ENCODE peak calls at places on chromosomes 13 and 19, in six cellular contexts. One of them, this sample, is unnamed.

GRCh38 chr19:27971071-27971470 is 1241.9 kb downstream of the UQCRFS1 start:
- DNase-seq in transverse colon: no peak
- DNase-seq in H1: no peak
- DNase-seq in esophagus muscularis mucosa: no peak
- DNase-seq in suprapubic skin: no peak
- DNase-seq in sigmoid colon: no peak
- DNase-seq in this sample: no peak

GRCh38 chr19:15452111-15453047 is 2.6 kb upstream of the WIZ start:
- DNase-seq in transverse colon: peak
- DNase-seq in H1: peak
- DNase-seq in esophagus muscularis mucosa: peak
- DNase-seq in suprapubic skin: peak
- DNase-seq in sigmoid colon: peak
- DNase-seq in this sample: no peak

GRCh38 chr19:12782424-12783225 is 7.3 kb upstream of the HOOK2 start:
- DNase-seq in transverse colon: peak
- DNase-seq in H1: peak
- DNase-seq in esophagus muscularis mucosa: no peak
- DNase-seq in suprapubic skin: peak
- DNase-seq in sigmoid colon: peak
- DNase-seq in this sample: peak

GRCh38 chr19:5624741-5625140 is 1.9 kb downstream of the SAFB start:
- DNase-seq in transverse colon: no peak
- DNase-seq in H1: no peak
- DNase-seq in esophagus muscularis mucosa: no peak
- DNase-seq in suprapubic skin: no peak
- DNase-seq in sigmoid colon: no peak
- DNase-seq in this sample: no peak

GRCh38 chr13:33494596-33495214 is 209.2 kb upstream of the STARD13 start:
- DNase-seq in transverse colon: no peak
- DNase-seq in H1: no peak
- DNase-seq in esophagus muscularis mucosa: no peak
- DNase-seq in suprapubic skin: no peak
- DNase-seq in sigmoid colon: no peak
- DNase-seq in this sample: no peak

GRCh38 chr19:1265611-1266115 is 3.5 kb upstream of the CIRBP start:
- DNase-seq in transverse colon: peak
- DNase-seq in H1: no peak
- DNase-seq in esophagus muscularis mucosa: no peak
- DNase-seq in suprapubic skin: peak
- DNase-seq in sigmoid colon: peak
- DNase-seq in this sample: peak

GRCh38 chr13:59706101-59706976 is 457.4 kb downstream of the DIAPH3 start:
- DNase-seq in transverse colon: no peak
- DNase-seq in H1: no peak
- DNase-seq in esophagus muscularis mucosa: no peak
- DNase-seq in suprapubic skin: no peak
- DNase-seq in sigmoid colon: no peak
- DNase-seq in this sample: no peak

GRCh38 chr13:28137556-28137955 is 789 bp upstream of the PAN3 start:
- DNase-seq in transverse colon: no peak
- DNase-seq in H1: no peak
- DNase-seq in esophagus muscularis mucosa: no peak
- DNase-seq in suprapubic skin: no peak
- DNase-seq in sigmoid colon: no peak
- DNase-seq in this sample: no peak

GRCh38 chr19:42284641-42285341 is 15.7 kb downstream of the CIC start:
- DNase-seq in transverse colon: no peak
- DNase-seq in H1: peak
- DNase-seq in esophagus muscularis mucosa: no peak
- DNase-seq in suprapubic skin: no peak
- DNase-seq in sigmoid colon: peak
- DNase-seq in this sample: no peak

GRCh38 chr13:113599396-113599795 is 14.8 kb downstream of the TFDP1 start:
- DNase-seq in transverse colon: no peak
- DNase-seq in H1: no peak
- DNase-seq in esophagus muscularis mucosa: no peak
- DNase-seq in suprapubic skin: peak
- DNase-seq in sigmoid colon: peak
- DNase-seq in this sample: no peak

DNA sequence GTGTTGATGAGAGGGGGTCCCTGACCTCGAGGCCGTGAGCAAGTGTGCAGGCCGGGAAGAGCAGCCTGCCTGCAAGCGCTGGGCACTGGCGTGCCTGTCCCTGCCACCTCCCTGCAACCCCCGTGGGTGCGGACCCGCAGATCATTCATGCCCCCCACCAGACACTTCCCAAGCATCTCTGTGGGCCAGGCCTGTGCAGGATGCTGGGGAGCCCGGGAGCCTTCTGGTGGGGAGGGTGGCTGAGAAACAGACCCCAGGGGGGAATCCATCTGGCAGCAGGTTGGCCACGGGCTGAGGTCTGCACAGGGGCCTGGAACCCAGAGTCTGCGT is 18.4 kb upstream of the CACTIN start:
- DNase-seq in transverse colon: no peak
- DNase-seq in H1: no peak
- DNase-seq in esophagus muscularis mucosa: no peak
- DNase-seq in suprapubic skin: no peak
- DNase-seq in sigmoid colon: no peak
- DNase-seq in this sample: no peak
- H3K27ac ChIP-seq in transverse colon: no peak
- H3K27ac ChIP-seq in H1: no peak
- H3K27ac ChIP-seq in esophagus muscularis mucosa: peak
- H3K27ac ChIP-seq in suprapubic skin: no peak
- H3K27ac ChIP-seq in sigmoid colon: no peak
- H3K27ac ChIP-seq in this sample: no peak

DNA sequence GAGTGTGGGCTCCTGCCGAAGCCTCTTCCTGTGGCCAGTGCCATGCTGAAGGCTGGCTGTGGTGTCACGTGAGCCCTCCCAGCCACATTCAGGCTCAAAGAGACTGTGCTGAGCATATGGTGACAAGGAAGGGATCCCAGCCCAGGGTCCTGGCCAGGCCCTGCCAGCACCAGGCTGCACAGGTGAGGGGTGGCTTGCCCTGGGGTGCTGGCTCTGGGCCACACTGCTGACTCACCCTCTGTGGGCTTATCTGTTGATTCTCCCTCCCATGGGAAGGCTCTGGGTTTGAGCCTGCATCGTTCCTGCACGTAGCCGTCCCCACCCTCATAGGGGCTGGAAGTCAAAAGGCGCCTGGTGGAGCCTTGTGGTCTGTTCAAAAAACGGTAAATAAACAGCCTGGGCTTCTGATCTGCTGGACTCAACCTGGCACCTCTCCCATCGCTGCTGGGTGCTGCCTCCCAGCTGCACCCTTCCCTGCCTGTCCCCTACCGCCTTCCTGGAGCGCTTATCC is 31.1 kb downstream of the DNM2 start:
- DNase-seq in transverse colon: peak
- DNase-seq in H1: no peak
- DNase-seq in esophagus muscularis mucosa: no peak
- DNase-seq in suprapubic skin: no peak
- DNase-seq in sigmoid colon: no peak
- DNase-seq in this sample: no peak
- TF ChIP-seq POLR2AphosphoS5 in transverse colon: no peak
- TF ChIP-seq POLR2AphosphoS5 in H1: no peak
- TF ChIP-seq POLR2AphosphoS5 in esophagus muscularis mucosa: no peak
- TF ChIP-seq POLR2AphosphoS5 in suprapubic skin: no peak
- TF ChIP-seq POLR2AphosphoS5 in sigmoid colon: no peak
- TF ChIP-seq POLR2AphosphoS5 in this sample: no peak

GRCh38 chr19:16874250-16874977 is 14.4 kb upstream of the F2RL3 start:
- DNase-seq in transverse colon: no peak
- DNase-seq in H1: no peak
- DNase-seq in esophagus muscularis mucosa: no peak
- DNase-seq in suprapubic skin: no peak
- DNase-seq in sigmoid colon: no peak
- DNase-seq in this sample: no peak
- H3K27ac ChIP-seq in transverse colon: no peak
- H3K27ac ChIP-seq in H1: peak
- H3K27ac ChIP-seq in esophagus muscularis mucosa: no peak
- H3K27ac ChIP-seq in suprapubic skin: no peak
- H3K27ac ChIP-seq in sigmoid colon: no peak
- H3K27ac ChIP-seq in this sample: no peak

GRCh38 chr19:50796128-50796633 is 6.0 kb downstream of the ACP4 start:
- DNase-seq in transverse colon: no peak
- DNase-seq in H1: no peak
- DNase-seq in esophagus muscularis mucosa: no peak
- DNase-seq in suprapubic skin: no peak
- DNase-seq in sigmoid colon: no peak
- DNase-seq in this sample: no peak
- TF ChIP-seq POLR2AphosphoS5 in transverse colon: no peak
- TF ChIP-seq POLR2AphosphoS5 in H1: no peak
- TF ChIP-seq POLR2AphosphoS5 in esophagus muscularis mucosa: no peak
- TF ChIP-seq POLR2AphosphoS5 in suprapubic skin: no peak
- TF ChIP-seq POLR2AphosphoS5 in sigmoid colon: no peak
- TF ChIP-seq POLR2AphosphoS5 in this sample: no peak

GRCh38 chr13:61413572-61413971 is 2.1 kb downstream of the PCDH20 start:
- DNase-seq in transverse colon: no peak
- DNase-seq in H1: peak
- DNase-seq in esophagus muscularis mucosa: no peak
- DNase-seq in suprapubic skin: no peak
- DNase-seq in sigmoid colon: peak
- DNase-seq in this sample: no peak
- H3K27ac ChIP-seq in transverse colon: no peak
- H3K27ac ChIP-seq in H1: no peak
- H3K27ac ChIP-seq in esophagus muscularis mucosa: no peak
- H3K27ac ChIP-seq in suprapubic skin: no peak
- H3K27ac ChIP-seq in sigmoid colon: no peak
- H3K27ac ChIP-seq in this sample: no peak

GRCh38 chr19:13794388-13794751 is 873 bp upstream of the ZSWIM4 start:
- DNase-seq in transverse colon: peak
- DNase-seq in H1: no peak
- DNase-seq in esophagus muscularis mucosa: peak
- DNase-seq in suprapubic skin: no peak
- DNase-seq in sigmoid colon: peak
- DNase-seq in this sample: no peak
- TF ChIP-seq POLR2AphosphoS5 in transverse colon: peak
- TF ChIP-seq POLR2AphosphoS5 in H1: no peak
- TF ChIP-seq POLR2AphosphoS5 in esophagus muscularis mucosa: peak
- TF ChIP-seq POLR2AphosphoS5 in suprapubic skin: peak
- TF ChIP-seq POLR2AphosphoS5 in sigmoid colon: peak
- TF ChIP-seq POLR2AphosphoS5 in this sample: no peak

DNA sequence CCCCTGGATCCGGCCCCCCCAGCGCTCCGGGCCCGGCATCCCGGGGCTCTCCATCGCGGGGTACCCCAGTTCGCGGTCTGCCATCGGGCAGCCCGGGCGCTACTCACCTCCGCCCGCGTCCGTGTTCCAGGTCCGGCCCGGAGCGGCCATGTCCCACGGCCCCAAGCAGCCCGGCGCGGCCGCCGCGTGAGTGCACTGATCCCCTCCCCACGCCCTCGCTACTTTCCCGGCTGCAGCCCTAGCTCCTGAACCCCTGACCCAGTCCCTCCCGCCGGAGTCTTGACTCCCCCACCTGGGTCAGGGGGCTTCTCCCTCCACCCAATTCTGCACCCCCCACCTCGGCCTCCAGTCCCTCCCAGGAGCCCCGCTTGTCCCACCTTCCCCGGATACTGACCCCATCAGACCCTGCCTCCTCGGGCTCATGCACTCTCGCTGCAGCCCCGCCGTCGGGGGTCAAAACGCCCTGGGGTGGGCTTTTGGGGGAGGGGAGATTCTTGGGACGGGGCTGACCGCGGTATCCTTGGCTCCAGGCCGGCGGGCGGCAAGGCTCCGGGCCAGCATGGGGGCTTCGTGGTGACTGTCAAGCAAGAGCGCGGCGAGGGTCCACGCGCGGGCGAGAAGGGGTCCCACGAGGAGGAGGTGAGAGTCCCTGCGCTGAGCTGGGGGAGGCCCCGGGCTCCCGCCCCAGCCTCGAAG is 566 bp downstream of the HMG20B start:
- DNase-seq in transverse colon: no peak
- DNase-seq in H1: peak
- DNase-seq in esophagus muscularis mucosa: no peak
- DNase-seq in suprapubic skin: no peak
- DNase-seq in sigmoid colon: peak
- DNase-seq in this sample: peak
- H3K27ac ChIP-seq in transverse colon: peak
- H3K27ac ChIP-seq in H1: peak
- H3K27ac ChIP-seq in esophagus muscularis mucosa: peak
- H3K27ac ChIP-seq in suprapubic skin: peak
- H3K27ac ChIP-seq in sigmoid colon: peak
- H3K27ac ChIP-seq in this sample: peak

GRCh38 chr19:54339646-54340358 is 840 bp upstream of the LILRA4 start:
- DNase-seq in transverse colon: no peak
- DNase-seq in H1: no peak
- DNase-seq in esophagus muscularis mucosa: no peak
- DNase-seq in suprapubic skin: peak
- DNase-seq in sigmoid colon: no peak
- DNase-seq in this sample: no peak
- TF ChIP-seq POLR2AphosphoS5 in transverse colon: no peak
- TF ChIP-seq POLR2AphosphoS5 in H1: no peak
- TF ChIP-seq POLR2AphosphoS5 in esophagus muscularis mucosa: no peak
- TF ChIP-seq POLR2AphosphoS5 in suprapubic skin: no peak
- TF ChIP-seq POLR2AphosphoS5 in sigmoid colon: no peak
- TF ChIP-seq POLR2AphosphoS5 in this sample: peak